ENCODE peak calls at places on chromosomes 13 and 19, in five cellular contexts. One of them, this sample, is unnamed.

GRCh38 chr19:6610934-6611370 is 20.0 kb upstream of the CD70 start:
- DNase-seq in A549: peak; percentile 38
- DNase-seq in HepG2: no peak
- DNase-seq in GM12878: no peak
- DNase-seq in K562: no peak
- DNase-seq in this sample: no peak

GRCh38 chr13:109700176-109700575 is 86.2 kb downstream of the IRS2 start:
- DNase-seq in HepG2: no peak
- DNase-seq in GM12878: no peak
- DNase-seq in K562: peak; percentile 88
- DNase-seq in A549: peak; percentile 63
- DNase-seq in this sample: no peak

GRCh38 chr19:21482863-21483276 is 22.5 kb upstream of the ZNF429 start:
- DNase-seq in GM12878: no peak
- DNase-seq in K562: peak; percentile 61
- DNase-seq in HepG2: peak; percentile 6
- DNase-seq in A549: peak; percentile 12
- DNase-seq in this sample: peak; percentile 72

GRCh38 chr19:5451494-5451893 is 3.7 kb upstream of the ZNRF4 start:
- DNase-seq in GM12878: no peak
- DNase-seq in A549: no peak
- DNase-seq in K562: no peak
- DNase-seq in HepG2: no peak
- DNase-seq in this sample: no peak

GRCh38 chr13:57352114-57352513 is 185.1 kb downstream of the PRR20E start:
- DNase-seq in K562: no peak
- DNase-seq in A549: no peak
- DNase-seq in GM12878: no peak
- DNase-seq in HepG2: no peak
- DNase-seq in this sample: no peak

GRCh38 chr19:6761053-6761676 is 6.1 kb downstream of the SH2D3A start:
- DNase-seq in GM12878: no peak
- DNase-seq in A549: peak; percentile 46
- DNase-seq in K562: peak; percentile 63
- DNase-seq in HepG2: peak; percentile 28
- DNase-seq in this sample: no peak

GRCh38 chr13:76886292-76887061 is at the start of gene KCTD12:
- DNase-seq in HepG2: no peak
- DNase-seq in K562: peak; percentile 71
- DNase-seq in GM12878: no peak
- DNase-seq in A549: peak; percentile 72
- DNase-seq in this sample: peak; percentile 74

GRCh38 chr19:55132453-55133129 is 15.2 kb upstream of the PPP1R12C start:
- DNase-seq in K562: no peak
- DNase-seq in HepG2: no peak
- DNase-seq in A549: no peak
- DNase-seq in GM12878: no peak
- DNase-seq in this sample: no peak

GRCh38 chr19:20278342-20278741 is 111.3 kb downstream of the ZNF486 start:
- DNase-seq in K562: no peak
- DNase-seq in A549: no peak
- DNase-seq in GM12878: no peak
- DNase-seq in HepG2: peak; percentile 30
- DNase-seq in this sample: no peak

GRCh38 chr19:6800991-6801396 is 28.5 kb downstream of the VAV1 start:
- DNase-seq in K562: no peak
- DNase-seq in HepG2: peak; percentile 19
- DNase-seq in A549: peak; percentile 96
- DNase-seq in GM12878: no peak
- DNase-seq in this sample: no peak

GRCh38 chr13:95020298-95020987 is 280.8 kb downstream of the ABCC4 start:
- DNase-seq in GM12878: no peak
- DNase-seq in K562: no peak
- DNase-seq in HepG2: no peak
- DNase-seq in A549: no peak
- DNase-seq in this sample: no peak

GRCh38 chr19:47111682-47112165 is 1.9 kb downstream of the ZC3H4 start:
- DNase-seq in HepG2: no peak
- DNase-seq in K562: no peak
- DNase-seq in A549: no peak
- DNase-seq in GM12878: no peak
- DNase-seq in this sample: no peak

GRCh38 chr13:66656050-66656449 is 574.1 kb downstream of the PCDH9 start:
- DNase-seq in GM12878: no peak
- DNase-seq in A549: peak; percentile 20
- DNase-seq in K562: no peak
- DNase-seq in HepG2: no peak
- DNase-seq in this sample: no peak

GRCh38 chr19:47049307-47049700 is 880 bp upstream of the TMEM160 start:
- DNase-seq in HepG2: no peak
- DNase-seq in A549: no peak
- DNase-seq in GM12878: no peak
- DNase-seq in K562: no peak
- DNase-seq in this sample: no peak

GRCh38 chr13:25847635-25848616 is 203.9 kb downstream of the SHISA2 start:
- DNase-seq in GM12878: no peak
- DNase-seq in A549: no peak
- DNase-seq in HepG2: no peak
- DNase-seq in K562: no peak
- DNase-seq in this sample: no peak

GRCh38 chr19:51531349-51532315 is at the start of gene SIGLEC6:
- DNase-seq in HepG2: no peak
- DNase-seq in K562: peak; percentile 78
- DNase-seq in A549: no peak
- DNase-seq in GM12878: peak; percentile 25
- DNase-seq in this sample: peak; percentile 48

GRCh38 chr13:80605743-80606142 is 264.8 kb upstream of the SPRY2 start:
- DNase-seq in HepG2: no peak
- DNase-seq in GM12878: no peak
- DNase-seq in A549: no peak
- DNase-seq in K562: no peak
- DNase-seq in this sample: no peak

GRCh38 chr19:19453129-19453461 is 47.6 kb downstream of the GATAD2A start:
- DNase-seq in K562: no peak
- DNase-seq in GM12878: no peak
- DNase-seq in HepG2: no peak
- DNase-seq in A549: no peak
- DNase-seq in this sample: no peak

GRCh38 chr13:113557013-113557412 is 27.5 kb upstream of the TFDP1 start:
- DNase-seq in HepG2: no peak
- DNase-seq in GM12878: no peak
- DNase-seq in K562: no peak
- DNase-seq in A549: no peak
- DNase-seq in this sample: no peak

GRCh38 chr19:38683393-38684077 is 36.1 kb downstream of the ACTN4 start:
- DNase-seq in A549: peak; percentile 100
- DNase-seq in HepG2: peak; percentile 96
- DNase-seq in K562: peak; percentile 89
- DNase-seq in GM12878: no peak
- DNase-seq in this sample: peak; percentile 81

GRCh38 chr19:4694211-4694987 is 24.3 kb upstream of the MYDGF start:
- DNase-seq in GM12878: no peak
- DNase-seq in HepG2: no peak
- DNase-seq in A549: peak; percentile 89
- DNase-seq in K562: peak; percentile 34
- DNase-seq in this sample: no peak

GRCh38 chr13:48942131-48942530 is 33.6 kb upstream of the FNDC3A start:
- DNase-seq in HepG2: no peak
- DNase-seq in GM12878: no peak
- DNase-seq in A549: no peak
- DNase-seq in K562: no peak
- DNase-seq in this sample: no peak

GRCh38 chr13:25233861-25234260 is 53.4 kb downstream of the MTMR6 start:
- DNase-seq in GM12878: no peak
- DNase-seq in K562: no peak
- DNase-seq in A549: no peak
- DNase-seq in HepG2: no peak
- DNase-seq in this sample: no peak

GRCh38 chr19:55080121-55080914 is 4.6 kb downstream of the EPS8L1 start:
- DNase-seq in A549: peak; percentile 89
- DNase-seq in K562: peak; percentile 93
- DNase-seq in HepG2: peak; percentile 35
- DNase-seq in GM12878: no peak
- DNase-seq in this sample: peak; percentile 92

GRCh38 chr13:112056739-112057433 is 10.1 kb upstream of the SOX1 start:
- DNase-seq in A549: no peak
- DNase-seq in K562: no peak
- DNase-seq in GM12878: no peak
- DNase-seq in HepG2: no peak
- DNase-seq in this sample: no peak
- TF ChIP-seq ESRRA in A549: no peak
- TF ChIP-seq ESRRA in K562: no peak
- TF ChIP-seq ESRRA in GM12878: no peak
- TF ChIP-seq ESRRA in HepG2: no peak
- TF ChIP-seq ESRRA in this sample: no peak

GRCh38 chr13:38804061-38804460 is 117.2 kb downstream of the FREM2 start:
- DNase-seq in HepG2: no peak
- DNase-seq in A549: no peak
- DNase-seq in K562: no peak
- DNase-seq in GM12878: no peak
- DNase-seq in this sample: no peak

GRCh38 chr13:38804536-38804935 is 117.7 kb downstream of the FREM2 start:
- DNase-seq in K562: no peak
- DNase-seq in GM12878: no peak
- DNase-seq in A549: no peak
- DNase-seq in HepG2: no peak
- DNase-seq in this sample: no peak

DNA sequence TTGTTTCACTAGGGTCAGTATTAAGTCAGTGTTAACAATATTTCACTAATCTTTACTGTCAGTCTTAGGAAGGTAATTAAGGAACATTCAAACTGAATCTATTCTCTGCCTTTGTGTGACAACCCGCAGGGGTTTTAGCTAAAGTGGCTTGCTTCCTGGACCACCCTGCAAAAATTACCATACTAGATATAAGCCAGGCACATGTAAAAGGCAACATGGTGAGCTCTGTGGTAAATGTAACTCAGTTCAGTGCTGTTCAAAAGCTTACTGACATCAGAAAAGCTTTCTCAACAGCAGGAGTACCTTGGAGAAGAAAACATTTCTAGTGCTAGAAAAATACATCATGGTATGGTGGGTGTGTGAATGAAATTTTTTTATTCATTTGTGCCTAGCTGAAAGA is 116.7 kb downstream of the FREM2 start:
- DNase-seq in GM12878: no peak
- DNase-seq in HepG2: no peak
- DNase-seq in A549: no peak
- DNase-seq in K562: no peak
- DNase-seq in this sample: no peak
- TF ChIP-seq ESRRA in GM12878: no peak
- TF ChIP-seq ESRRA in HepG2: no peak
- TF ChIP-seq ESRRA in A549: no peak
- TF ChIP-seq ESRRA in K562: no peak
- TF ChIP-seq ESRRA in this sample: no peak

GRCh38 chr19:44722131-44723121 is 23.5 kb downstream of the CEACAM16 start:
- DNase-seq in A549: peak; percentile 60
- DNase-seq in HepG2: no peak
- DNase-seq in K562: peak; percentile 27
- DNase-seq in GM12878: peak; percentile 48
- DNase-seq in this sample: no peak

GRCh38 chr19:44725684-44726083 is 22.8 kb upstream of the BCL3 start:
- DNase-seq in A549: no peak
- DNase-seq in HepG2: no peak
- DNase-seq in GM12878: no peak
- DNase-seq in K562: no peak
- DNase-seq in this sample: no peak

GRCh38 chr19:44725251-44725650 is 23.3 kb upstream of the BCL3 start:
- DNase-seq in GM12878: no peak
- DNase-seq in A549: peak; percentile 91
- DNase-seq in K562: no peak
- DNase-seq in HepG2: peak; percentile 77
- DNase-seq in this sample: no peak

GRCh38 chr19:44723299-44723951 is 24.5 kb downstream of the CEACAM16 start:
- DNase-seq in K562: no peak
- DNase-seq in HepG2: no peak
- DNase-seq in A549: no peak
- DNase-seq in GM12878: no peak
- DNase-seq in this sample: no peak

DNA sequence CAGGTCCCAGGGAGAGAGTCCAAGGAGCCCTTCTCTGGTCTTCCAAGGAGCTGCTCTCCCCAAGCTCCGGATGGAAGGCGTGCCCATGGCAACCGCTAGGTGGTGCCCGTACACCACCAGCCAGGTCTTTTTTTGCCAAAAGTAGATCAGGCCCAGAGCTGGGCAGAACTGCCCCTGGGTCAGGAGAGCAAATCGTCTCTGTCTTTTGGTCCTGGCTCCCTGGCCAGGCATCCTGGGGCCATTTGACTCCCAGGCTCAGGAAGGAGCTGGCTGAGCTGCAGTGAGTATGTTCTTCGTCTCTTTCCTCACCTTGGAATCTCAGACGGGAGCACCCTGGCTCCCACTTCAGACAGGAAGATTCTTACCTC is 24.6 kb upstream of the BCL3 start:
- DNase-seq in K562: peak; percentile 88
- DNase-seq in GM12878: peak; percentile 54
- DNase-seq in HepG2: peak; percentile 64
- DNase-seq in A549: peak; percentile 96
- DNase-seq in this sample: peak; percentile 89
- TF ChIP-seq ESRRA in K562: no peak
- TF ChIP-seq ESRRA in GM12878: no peak
- TF ChIP-seq ESRRA in HepG2: no peak
- TF ChIP-seq ESRRA in A549: no peak
- TF ChIP-seq ESRRA in this sample: no peak

GRCh38 chr19:50488795-50489194 is 12.1 kb upstream of the GARIN5A start:
- DNase-seq in A549: no peak
- DNase-seq in K562: no peak
- DNase-seq in GM12878: no peak
- DNase-seq in HepG2: no peak
- DNase-seq in this sample: no peak
- TF ChIP-seq ESRRA in A549: no peak
- TF ChIP-seq ESRRA in K562: no peak
- TF ChIP-seq ESRRA in GM12878: no peak
- TF ChIP-seq ESRRA in HepG2: no peak
- TF ChIP-seq ESRRA in this sample: no peak

DNA sequence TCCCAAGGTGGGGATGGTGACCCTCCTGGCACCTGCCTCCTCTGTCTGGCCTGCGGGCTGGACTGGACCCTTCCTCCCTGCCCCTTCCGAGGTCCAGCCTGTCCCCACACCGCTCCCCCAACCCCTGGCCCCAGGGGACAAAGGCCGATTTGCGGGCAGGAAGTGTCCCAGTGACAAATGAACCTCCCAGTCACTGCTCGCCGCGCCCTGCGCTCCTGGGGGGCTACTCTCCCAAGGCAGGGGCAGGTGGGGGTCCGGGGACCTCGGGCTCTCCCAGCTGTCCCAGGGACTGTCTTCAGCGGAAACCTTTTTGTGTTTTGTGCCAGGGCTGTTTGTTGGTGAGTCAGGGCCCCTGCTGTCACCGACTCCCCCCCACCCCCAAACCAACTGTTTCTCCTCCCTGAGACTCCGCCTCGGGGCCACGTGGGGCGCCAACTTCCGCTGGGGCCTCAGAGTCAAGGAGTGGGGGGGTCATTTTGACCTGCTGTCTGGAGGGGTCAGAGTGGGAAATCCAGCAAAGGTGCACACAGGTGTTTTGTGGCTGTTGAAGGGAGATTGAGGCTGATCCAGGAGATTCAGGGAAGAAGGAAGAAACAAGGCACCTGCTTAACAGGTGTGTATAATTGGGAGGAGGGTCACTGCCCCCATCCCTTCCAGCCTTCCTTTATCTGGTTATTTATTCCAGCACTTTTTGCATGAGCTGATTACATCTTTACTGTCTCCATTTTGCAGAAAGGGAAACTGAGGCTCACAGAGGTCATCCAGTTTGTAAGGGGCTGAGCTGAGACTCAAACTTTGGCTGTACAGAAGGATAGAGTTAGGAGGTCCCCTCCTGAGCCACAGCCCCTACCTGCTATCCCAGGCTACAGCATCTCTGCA is 831 bp downstream of the PGPEP1 start:
- DNase-seq in HepG2: peak; percentile 52
- DNase-seq in GM12878: no peak
- DNase-seq in A549: no peak
- DNase-seq in K562: peak; percentile 91
- DNase-seq in this sample: peak; percentile 55
- TF ChIP-seq ESRRA in HepG2: no peak
- TF ChIP-seq ESRRA in GM12878: no peak
- TF ChIP-seq ESRRA in A549: no peak
- TF ChIP-seq ESRRA in K562: peak; percentile 58
- TF ChIP-seq ESRRA in this sample: no peak